ENCODE peak calls at places on chromosomes 3 and 15, in eight cellular contexts. One of them, this sample, is unnamed.

GRCh38 chr3:187696036-187696435 is 6.3 kb downstream of the RTP2 start:
- DNase-seq in NCI-H1105: no peak
- DNase-seq in tibial nerve: no peak
- DNase-seq in activated CD4-positive, alpha-beta T cell treated with anti-CD3 and anti-CD28 coated beads, Interleukin-2, amount 50 U/mL, for 4 hours: no peak
- DNase-seq in neuronal stem cell: no peak
- DNase-seq in left cardiac atrium: no peak
- DNase-seq in erythroblast: no peak
- DNase-seq in ovary: no peak
- DNase-seq in this sample: no peak

GRCh38 chr15:28047277-28047676 is 51.8 kb downstream of the OCA2 start:
- DNase-seq in NCI-H1105: no peak
- DNase-seq in tibial nerve: no peak
- DNase-seq in activated CD4-positive, alpha-beta T cell treated with anti-CD3 and anti-CD28 coated beads, Interleukin-2, amount 50 U/mL, for 4 hours: no peak
- DNase-seq in neuronal stem cell: no peak
- DNase-seq in left cardiac atrium: no peak
- DNase-seq in erythroblast: no peak
- DNase-seq in ovary: no peak
- DNase-seq in this sample: no peak

GRCh38 chr3:156677120-156677479 is 2.7 kb downstream of the TIPARP start:
- DNase-seq in NCI-H1105: no peak
- DNase-seq in tibial nerve: no peak
- DNase-seq in activated CD4-positive, alpha-beta T cell treated with anti-CD3 and anti-CD28 coated beads, Interleukin-2, amount 50 U/mL, for 4 hours: no peak
- DNase-seq in neuronal stem cell: no peak
- DNase-seq in left cardiac atrium: no peak
- DNase-seq in erythroblast: peak
- DNase-seq in ovary: no peak
- DNase-seq in this sample: no peak

GRCh38 chr3:160474416-160474838 is 24.8 kb upstream of the TRIM59 start:
- DNase-seq in NCI-H1105: no peak
- DNase-seq in tibial nerve: no peak
- DNase-seq in activated CD4-positive, alpha-beta T cell treated with anti-CD3 and anti-CD28 coated beads, Interleukin-2, amount 50 U/mL, for 4 hours: no peak
- DNase-seq in neuronal stem cell: no peak
- DNase-seq in left cardiac atrium: no peak
- DNase-seq in erythroblast: no peak
- DNase-seq in ovary: no peak
- DNase-seq in this sample: no peak

GRCh38 chr15:92846716-92847115 is 53.4 kb upstream of the CHD2 start:
- DNase-seq in NCI-H1105: no peak
- DNase-seq in tibial nerve: no peak
- DNase-seq in activated CD4-positive, alpha-beta T cell treated with anti-CD3 and anti-CD28 coated beads, Interleukin-2, amount 50 U/mL, for 4 hours: no peak
- DNase-seq in neuronal stem cell: no peak
- DNase-seq in left cardiac atrium: no peak
- DNase-seq in erythroblast: no peak
- DNase-seq in ovary: no peak
- DNase-seq in this sample: no peak

GRCh38 chr15:100918034-100918689 is 995 bp upstream of the LRRK1 start:
- DNase-seq in NCI-H1105: peak
- DNase-seq in tibial nerve: peak
- DNase-seq in activated CD4-positive, alpha-beta T cell treated with anti-CD3 and anti-CD28 coated beads, Interleukin-2, amount 50 U/mL, for 4 hours: peak
- DNase-seq in neuronal stem cell: peak
- DNase-seq in left cardiac atrium: peak
- DNase-seq in erythroblast: peak
- DNase-seq in ovary: peak
- DNase-seq in this sample: peak

GRCh38 chr3:119085070-119085439 is 50.4 kb upstream of the IGSF11 start:
- DNase-seq in NCI-H1105: no peak
- DNase-seq in tibial nerve: no peak
- DNase-seq in activated CD4-positive, alpha-beta T cell treated with anti-CD3 and anti-CD28 coated beads, Interleukin-2, amount 50 U/mL, for 4 hours: no peak
- DNase-seq in neuronal stem cell: no peak
- DNase-seq in left cardiac atrium: no peak
- DNase-seq in erythroblast: no peak
- DNase-seq in ovary: no peak
- DNase-seq in this sample: no peak

GRCh38 chr15:82918607-82919230 is 33.8 kb downstream of the HOMER2 start:
- DNase-seq in NCI-H1105: no peak
- DNase-seq in tibial nerve: no peak
- DNase-seq in activated CD4-positive, alpha-beta T cell treated with anti-CD3 and anti-CD28 coated beads, Interleukin-2, amount 50 U/mL, for 4 hours: no peak
- DNase-seq in neuronal stem cell: no peak
- DNase-seq in left cardiac atrium: no peak
- DNase-seq in erythroblast: no peak
- DNase-seq in ovary: no peak
- DNase-seq in this sample: no peak

GRCh38 chr15:44033894-44034293 is 161.2 kb downstream of the FRMD5 start:
- DNase-seq in NCI-H1105: no peak
- DNase-seq in tibial nerve: peak
- DNase-seq in activated CD4-positive, alpha-beta T cell treated with anti-CD3 and anti-CD28 coated beads, Interleukin-2, amount 50 U/mL, for 4 hours: no peak
- DNase-seq in neuronal stem cell: no peak
- DNase-seq in left cardiac atrium: peak
- DNase-seq in erythroblast: peak
- DNase-seq in ovary: no peak
- DNase-seq in this sample: no peak

This sample was measured in NCI-H774.